ENCODE peak calls at places on chromosomes 5 and 9, in nine cellular contexts. Z is effector CD4-positive, alpha-beta T cell; O is dermis blood vessel endothelial cell; V is brain microvascular endothelial cell; K is midbrain; C is NCI-H1417; U is stimulated activated CD4-positive, alpha-beta T cell treated with anti-CD3 and anti-CD28 coated beads, Interleukin-15, amount 100 ng/mL, for 1 hour; D is NAMALWA; W is stimulated activated CD8-positive, alpha-beta memory T cell treated with anti-CD3 and anti-CD28 coated beads, Interleukin-7, amount 100 ng/mL, for 1 hour. L is an unnamed sample.
A peak's percentile ranks its signal among the peaks of the same experiment; 100 is the strongest.

GRCh38 chr5:140821375-140822280 is at the start of gene PCDHA5:
- DNase-seq in Z (no peak), O (peak; percentile 54), V (peak; percentile 22), K (peak; percentile 23), C (no peak), U (no peak), D (peak; percentile 47), W (no peak), L (no peak)

GRCh38 chr9:9003184-9003583 is 1203.6 kb upstream of the DMAC1 start:
- DNase-seq in Z (no peak), O (peak; percentile 3), V (peak; percentile 13), K (peak; percentile 68), C (peak; percentile 18), U (no peak), D (peak; percentile 28), W (no peak), L (no peak)

GRCh38 chr5:61162832-61163567 is 732 bp upstream of the SMIM15 start:
- DNase-seq in Z (no peak), O (peak; percentile 28), V (no peak), K (no peak), C (peak; percentile 29), U (no peak), D (peak; percentile 10), W (no peak), L (no peak)

GRCh38 chr9:130769004-130769403 is 66.0 kb upstream of the ABL1 start:
- DNase-seq in Z (no peak), O (no peak), V (no peak), K (no peak), C (no peak), U (no peak), D (no peak), W (no peak), L (no peak)

GRCh38 chr5:176954050-176954449 is 52.5 kb downstream of the UIMC1 start:
- DNase-seq in Z (no peak), O (peak; percentile 48), V (no peak), K (no peak), C (no peak), U (no peak), D (no peak), W (no peak), L (no peak)

GRCh38 chr5:107671742-107672211 is 1.0 kb upstream of the EFNA5 start:
- DNase-seq in Z (no peak), O (peak; percentile 57), V (peak; percentile 48), K (peak; percentile 43), C (peak; percentile 80), U (no peak), D (peak; percentile 74), W (no peak), L (no peak)

GRCh38 chr5:133049726-133050048 is 2.1 kb upstream of the HSPA4 start:
- DNase-seq in Z (no peak), O (peak; percentile 33), V (peak; percentile 23), K (no peak), C (no peak), U (no peak), D (no peak), W (no peak), L (no peak)

GRCh38 chr5:143233020-143233419 is 170.5 kb downstream of the NR3C1 start:
- DNase-seq in Z (no peak), O (no peak), V (no peak), K (no peak), C (no peak), U (no peak), D (no peak), W (no peak), L (no peak)

GRCh38 chr5:65721775-65722574 is at the start of the genes NLN and SGTB:
- DNase-seq in Z (peak; percentile 80), O (peak; percentile 88), V (peak; percentile 63), K (peak; percentile 90), C (peak; percentile 89), U (peak; percentile 75), D (peak; percentile 85), W (peak; percentile 68), L (peak; percentile 92)

GRCh38 chr9:105693435-105694275 is 686 bp upstream of the TMEM38B start:
- DNase-seq in Z (no peak), O (peak; percentile 44), V (no peak), K (no peak), C (no peak), U (no peak), D (peak; percentile 55), W (no peak), L (no peak)

GRCh38 chr9:34047864-34048729 is 590 bp downstream of the UBAP2 start:
- DNase-seq in Z (peak; percentile 28), O (peak; percentile 48), V (no peak), K (peak; percentile 32), C (peak; percentile 7), U (peak; percentile 35), D (peak; percentile 70), W (peak; percentile 15), L (peak; percentile 23)

GRCh38 chr9:4866239-4866969 is 73.7 kb downstream of the RCL1 start:
- DNase-seq in Z (no peak), O (peak; percentile 10), V (no peak), K (no peak), C (no peak), U (no peak), D (no peak), W (no peak), L (no peak)

GRCh38 chr9:120383611-120383998 is 196.4 kb downstream of the CDK5RAP2 start:
- DNase-seq in Z (no peak), O (no peak), V (no peak), K (no peak), C (peak; percentile 2), U (no peak), D (no peak), W (no peak), L (no peak)

GRCh38 chr5:54646285-54647101 is 128.9 kb downstream of the SNX18 start:
- DNase-seq in Z (peak; percentile 16), O (peak; percentile 43), V (peak; percentile 75), K (peak; percentile 47), C (peak; percentile 87), U (peak; percentile 17), D (peak; percentile 88), W (peak; percentile 58), L (peak; percentile 42)

GRCh38 chr5:87195104-87195581 is 72.5 kb upstream of the RASA1 start:
- DNase-seq in Z (no peak), O (peak; percentile 82), V (peak; percentile 72), K (no peak), C (no peak), U (no peak), D (no peak), W (no peak), L (no peak)

GRCh38 chr5:180333661-180334060 is 19.5 kb downstream of the GFPT2 start:
- DNase-seq in Z (no peak), O (peak; percentile 24), V (peak; percentile 83), K (no peak), C (no peak), U (no peak), D (no peak), W (no peak), L (no peak)

GRCh38 chr5:167561796-167562195 is 729.6 kb upstream of the WWC1 start:
- DNase-seq in Z (no peak), O (no peak), V (no peak), K (no peak), C (no peak), U (no peak), D (no peak), W (no peak), L (no peak)

GRCh38 chr9:87604886-87605588 is 107.4 kb downstream of the DAPK1 start:
- DNase-seq in Z (no peak), O (no peak), V (no peak), K (no peak), C (no peak), U (no peak), D (no peak), W (no peak), L (no peak)

GRCh38 chr5:36870399-36871040 is 6.0 kb upstream of the NIPBL start:
- DNase-seq in Z (no peak), O (peak; percentile 74), V (no peak), K (peak; percentile 51), C (peak; percentile 82), U (no peak), D (peak; percentile 92), W (no peak), L (no peak)

GRCh38 chr5:9165567-9165966 is 380.3 kb downstream of the SEMA5A start:
- DNase-seq in Z (no peak), O (no peak), V (no peak), K (no peak), C (no peak), U (no peak), D (no peak), W (no peak), L (no peak)

GRCh38 chr5:80125022-80125961 is 90.1 kb downstream of the THBS4 start:
- DNase-seq in Z (no peak), O (no peak), V (no peak), K (no peak), C (no peak), U (no peak), D (peak; percentile 35), W (no peak), L (peak; percentile 18)

GRCh38 chr9:17600962-17601593 is 22.2 kb downstream of the SH3GL2 start:
- DNase-seq in Z (no peak), O (no peak), V (no peak), K (no peak), C (no peak), U (no peak), D (no peak), W (no peak), L (no peak)

GRCh38 chr9:131276107-131276888 is at the start of gene FAM78A:
- DNase-seq in Z (no peak), O (peak; percentile 56), V (no peak), K (no peak), C (no peak), U (no peak), D (peak; percentile 75), W (no peak), L (no peak)

GRCh38 chr5:106759581-106759980 is 911.2 kb downstream of the EFNA5 start:
- DNase-seq in Z (no peak), O (no peak), V (peak; percentile 20), K (no peak), C (no peak), U (no peak), D (no peak), W (no peak), L (no peak)

GRCh38 chr5:160339406-160340140 is 27.2 kb upstream of the CCNJL start:
- DNase-seq in Z (no peak), O (no peak), V (no peak), K (no peak), C (no peak), U (no peak), D (no peak), W (no peak), L (no peak)

GRCh38 chr9:136251264-136252115 is 5.9 kb upstream of the QSOX2 start:
- DNase-seq in Z (no peak), O (no peak), V (no peak), K (no peak), C (no peak), U (no peak), D (peak; percentile 64), W (no peak), L (no peak)

GRCh38 chr5:86909461-86909881 is 291.7 kb downstream of the COX7C start:
- DNase-seq in Z (no peak), O (no peak), V (no peak), K (no peak), C (peak; percentile 11), U (no peak), D (no peak), W (no peak), L (no peak)

GRCh38 chr5:158014367-158014766 is 155.4 kb upstream of the CLINT1 start:
- DNase-seq in Z (no peak), O (no peak), V (no peak), K (no peak), C (no peak), U (no peak), D (no peak), W (no peak), L (no peak)

GRCh38 chr5:117624226-117624625 is 1049.6 kb upstream of the SEMA6A start:
- DNase-seq in Z (no peak), O (no peak), V (no peak), K (no peak), C (no peak), U (no peak), D (no peak), W (no peak), L (no peak)

GRCh38 chr9:104765138-104765537 is 1.2 kb downstream of the NIPSNAP3B start:
- DNase-seq in Z (no peak), O (no peak), V (no peak), K (no peak), C (no peak), U (no peak), D (peak; percentile 67), W (no peak), L (no peak)

GRCh38 chr9:34505370-34506120 is 17.2 kb downstream of the ENHO start:
- DNase-seq in Z (no peak), O (no peak), V (no peak), K (no peak), C (no peak), U (no peak), D (no peak), W (no peak), L (no peak)

L was measured in GM18507.